ENCODE peak calls at places on chromosomes 12 and 14, in five cellular contexts. U, H, A, R and Y are unnamed samples.

GRCh38 chr14:101763941-101764709 is 2.6 kb downstream of the PPP2R5C start:
- DNase-seq in U (no peak), H (no peak), A (no peak), R (no peak), Y (no peak)

GRCh38 chr12:130832561-130833209 is 6.4 kb downstream of the STX2 start:
- DNase-seq in U (peak; percentile 62), H (peak; percentile 37), A (peak; percentile 57), R (no peak), Y (peak; percentile 62)

GRCh38 chr12:24603371-24603770 is 345.5 kb downstream of the BCAT1 start:
- DNase-seq in U (no peak), H (no peak), A (no peak), R (no peak), Y (no peak)

GRCh38 chr14:102229071-102229738 is 75.8 kb downstream of the MOK start:
- DNase-seq in U (no peak), H (no peak), A (no peak), R (no peak), Y (peak; percentile 30)

GRCh38 chr12:19236656-19237055 is 107.1 kb downstream of the PLEKHA5 start:
- DNase-seq in U (no peak), H (peak; percentile 71), A (no peak), R (no peak), Y (no peak)

GRCh38 chr14:34093878-34094277 is 143.0 kb upstream of the EGLN3 start:
- DNase-seq in U (no peak), H (no peak), A (no peak), R (no peak), Y (no peak)

GRCh38 chr14:81449114-81449513 is 49.0 kb upstream of the STON2 start:
- DNase-seq in U (no peak), H (no peak), A (peak; percentile 31), R (no peak), Y (no peak)

GRCh38 chr12:18492372-18493025 is 231.2 kb downstream of the PIK3C2G start:
- DNase-seq in U (no peak), H (peak; percentile 8), A (no peak), R (no peak), Y (no peak)

GRCh38 chr14:76774471-76775158 is 13.3 kb downstream of the VASH1 start:
- DNase-seq in U (no peak), H (no peak), A (no peak), R (no peak), Y (no peak)

GRCh38 chr12:99984271-99985128 is at the start of gene ANKS1B:
- DNase-seq in U (peak; percentile 62), H (peak; percentile 19), A (peak; percentile 55), R (peak; percentile 70), Y (no peak)

GRCh38 chr12:113204806-113205205 is 16.5 kb upstream of the TPCN1 start:
- DNase-seq in U (no peak), H (no peak), A (no peak), R (no peak), Y (no peak)

GRCh38 chr12:86914716-86915115 is 658.5 kb upstream of the MGAT4C start:
- DNase-seq in U (no peak), H (peak; percentile 32), A (no peak), R (peak; percentile 22), Y (no peak)

GRCh38 chr14:90554341-90554740 is 157.5 kb downstream of the CALM1 start:
- DNase-seq in U (no peak), H (no peak), A (no peak), R (no peak), Y (no peak)

GRCh38 chr14:61700104-61700886 is 5.0 kb downstream of the HIF1A start:
- DNase-seq in U (no peak), H (no peak), A (no peak), R (no peak), Y (no peak)

GRCh38 chr12:41264281-41264680 is 76.2 kb downstream of the PDZRN4 start:
- DNase-seq in U (no peak), H (no peak), A (no peak), R (no peak), Y (no peak)

GRCh38 chr14:68230941-68231717 is 411.6 kb downstream of the RAD51B start:
- DNase-seq in U (no peak), H (peak; percentile 29), A (no peak), R (no peak), Y (no peak)

GRCh38 chr12:113161415-113162016 is 12.0 kb downstream of the CFAP73 start:
- DNase-seq in U (peak; percentile 80), H (no peak), A (no peak), R (peak; percentile 97), Y (no peak)

GRCh38 chr14:102516531-102517411 is 7.2 kb upstream of the ANKRD9 start:
- DNase-seq in U (peak; percentile 69), H (peak; percentile 35), A (peak; percentile 61), R (peak; percentile 76), Y (peak; percentile 69)

GRCh38 chr12:27334052-27334720 is 1.6 kb downstream of the BMAL2 start:
- DNase-seq in U (no peak), H (no peak), A (no peak), R (no peak), Y (no peak)

GRCh38 chr14:90397401-90398314 is 829 bp downstream of the CALM1 start:
- DNase-seq in U (peak; percentile 52), H (peak; percentile 46), A (peak; percentile 67), R (peak; percentile 48), Y (peak; percentile 49)

GRCh38 chr12:113149361-113150150 is at the start of gene CFAP73:
- DNase-seq in U (peak; percentile 91), H (peak; percentile 78), A (no peak), R (peak; percentile 93), Y (no peak)

DNA sequence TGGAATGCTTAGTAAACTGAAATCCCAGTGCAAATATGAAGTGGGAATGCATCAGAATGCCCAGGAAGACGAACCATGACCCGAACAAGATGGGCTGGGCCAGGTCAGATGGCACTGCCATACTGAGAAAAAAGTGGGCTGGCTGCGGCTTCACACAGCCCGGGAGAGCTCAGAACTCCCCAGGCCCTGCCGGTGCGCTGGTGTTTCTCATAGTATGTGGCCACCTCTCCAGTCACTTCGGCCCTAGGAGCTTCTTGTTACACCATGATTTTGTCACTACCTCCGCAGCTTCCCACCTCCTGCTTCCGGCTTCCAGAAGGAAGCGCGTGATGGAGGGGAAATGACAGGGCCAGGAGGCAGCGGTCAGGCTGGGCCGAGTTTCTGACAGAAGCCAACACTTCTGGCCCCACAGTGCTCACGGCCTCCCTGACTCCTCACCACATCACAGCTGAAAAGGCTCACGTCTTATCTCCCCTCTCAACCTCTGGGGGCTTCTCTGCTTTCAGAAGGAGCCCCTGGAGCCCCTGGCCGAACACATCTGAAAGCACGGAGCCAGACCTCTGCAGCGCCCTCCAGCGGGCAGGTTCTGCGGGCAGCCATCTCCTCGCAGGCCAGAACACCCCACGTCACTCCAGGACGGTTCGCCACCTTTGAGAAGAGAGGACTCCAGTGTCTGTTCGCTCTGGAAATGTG is 30.7 kb downstream of the DAD1 start:
- DNase-seq in U (no peak), H (no peak), A (no peak), R (peak; percentile 82), Y (no peak)
- TF ChIP-seq CTCF in U (no peak), H (no peak), A (no peak), R (peak; percentile 47), Y (no peak)

GRCh38 chr12:319116-319515 is 56.5 kb upstream of the SLC6A13 start:
- DNase-seq in U (no peak), H (no peak), A (no peak), R (no peak), Y (no peak)

GRCh38 chr12:325886-326285 is 63.2 kb downstream of the KDM5A start:
- DNase-seq in U (no peak), H (no peak), A (no peak), R (no peak), Y (no peak)

GRCh38 chr12:323507-323906 is 60.9 kb upstream of the SLC6A13 start:
- DNase-seq in U (no peak), H (peak; percentile 29), A (no peak), R (no peak), Y (no peak)

GRCh38 chr12:321606-322326 is 59.1 kb upstream of the SLC6A13 start:
- DNase-seq in U (no peak), H (peak; percentile 1), A (no peak), R (no peak), Y (no peak)
- TF ChIP-seq CTCF in U (peak; percentile 46), H (peak; percentile 47), A (no peak), R (no peak), Y (no peak)

GRCh38 chr12:32302218-32302826 is 97.0 kb upstream of the FGD4 start:
- DNase-seq in U (no peak), H (peak; percentile 8), A (no peak), R (peak; percentile 40), Y (no peak)

GRCh38 chr12:32303171-32303570 is 96.2 kb upstream of the FGD4 start:
- DNase-seq in U (no peak), H (no peak), A (no peak), R (no peak), Y (no peak)

GRCh38 chr12:32301216-32301615 is 98.1 kb upstream of the FGD4 start:
- DNase-seq in U (no peak), H (no peak), A (no peak), R (no peak), Y (no peak)

GRCh38 chr12:32307352-32307751 is 92.0 kb upstream of the FGD4 start:
- DNase-seq in U (no peak), H (no peak), A (no peak), R (no peak), Y (no peak)

DNA sequence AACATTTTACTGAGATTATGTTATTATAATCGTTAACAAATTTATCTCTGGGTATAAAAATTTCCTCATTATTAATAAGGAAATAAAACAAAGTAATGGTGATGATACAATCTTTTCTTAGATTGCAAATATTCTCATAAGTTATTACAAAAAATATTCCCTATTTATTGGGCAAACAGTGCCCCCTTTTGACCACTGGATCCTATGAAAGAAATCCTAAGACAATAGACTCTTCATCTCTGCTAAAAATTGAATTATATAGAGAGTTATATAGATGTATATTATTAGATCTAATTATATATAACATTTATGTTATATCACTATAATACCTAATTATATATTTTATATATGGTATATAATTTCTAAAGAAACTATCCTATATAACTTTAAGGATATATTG is 94.2 kb upstream of the FGD4 start:
- DNase-seq in U (no peak), H (no peak), A (no peak), R (no peak), Y (no peak)
- TF ChIP-seq CTCF in U (peak; percentile 61), H (peak; percentile 34), A (peak; percentile 33), R (peak; percentile 17), Y (peak; percentile 67)

GRCh38 chr14:105859717-105860614 is 333.6 kb downstream of the TMEM121 start:
- DNase-seq in U (peak; percentile 17), H (no peak), A (no peak), R (no peak), Y (peak; percentile 35)
- TF ChIP-seq CTCF in U (no peak), H (no peak), A (no peak), R (no peak), Y (no peak)

GRCh38 chr14:105470812-105471771 is 3.5 kb upstream of the CRIP2 start:
- DNase-seq in U (no peak), H (no peak), A (no peak), R (peak; percentile 65), Y (no peak)
- TF ChIP-seq CTCF in U (peak; percentile 36), H (no peak), A (no peak), R (no peak), Y (no peak)

GRCh38 chr12:69196302-69197288 is 42.8 kb upstream of the CPSF6 start:
- DNase-seq in U (no peak), H (peak; percentile 5), A (no peak), R (peak; percentile 18), Y (no peak)
- TF ChIP-seq CTCF in U (peak; percentile 28), H (peak; percentile 64), A (peak; percentile 26), R (no peak), Y (no peak)